ENCODE peak calls at places on chromosome 16, in four cellular contexts. One of them, this sample, is unnamed.

GRCh38 chr16:72434159-72434558 is 262.2 kb upstream of the PMFBP1 start:
- DNase-seq in fibroblast of mammary gland: peak
- DNase-seq in fibroblast of pulmonary artery: peak
- DNase-seq in progenitor cell of endocrine pancreas: no peak
- DNase-seq in this sample: no peak

GRCh38 chr16:83138512-83138911 is 511.7 kb downstream of the CDH13 start:
- DNase-seq in progenitor cell of endocrine pancreas: no peak
- DNase-seq in fibroblast of mammary gland: no peak
- DNase-seq in fibroblast of pulmonary artery: no peak
- DNase-seq in this sample: no peak

GRCh38 chr16:15054357-15055140 is 1.3 kb downstream of the NTAN1 start:
- DNase-seq in fibroblast of mammary gland: peak
- DNase-seq in fibroblast of pulmonary artery: no peak
- DNase-seq in progenitor cell of endocrine pancreas: no peak
- DNase-seq in this sample: no peak

GRCh38 chr16:19295393-19295792 is 9.9 kb downstream of the CLEC19A start:
- DNase-seq in fibroblast of pulmonary artery: no peak
- DNase-seq in progenitor cell of endocrine pancreas: no peak
- DNase-seq in fibroblast of mammary gland: no peak
- DNase-seq in this sample: no peak

GRCh38 chr16:2610781-2611498 is 71.4 kb upstream of the KCTD5 start:
- DNase-seq in fibroblast of mammary gland: no peak
- DNase-seq in progenitor cell of endocrine pancreas: no peak
- DNase-seq in fibroblast of pulmonary artery: no peak
- DNase-seq in this sample: no peak

GRCh38 chr16:49529646-49530045 is 156.0 kb downstream of the C16orf78 start:
- DNase-seq in progenitor cell of endocrine pancreas: no peak
- DNase-seq in fibroblast of pulmonary artery: no peak
- DNase-seq in fibroblast of mammary gland: no peak
- DNase-seq in this sample: no peak

GRCh38 chr16:79677799-79678525 is 77.4 kb upstream of the MAF start:
- DNase-seq in fibroblast of pulmonary artery: no peak
- DNase-seq in progenitor cell of endocrine pancreas: no peak
- DNase-seq in fibroblast of mammary gland: no peak
- DNase-seq in this sample: no peak

GRCh38 chr16:48441863-48442279 is 56.7 kb upstream of the SIAH1 start:
- DNase-seq in fibroblast of mammary gland: no peak
- DNase-seq in progenitor cell of endocrine pancreas: no peak
- DNase-seq in fibroblast of pulmonary artery: no peak
- DNase-seq in this sample: no peak

GRCh38 chr16:80806957-80807356 is 2.6 kb upstream of the CDYL2 start:
- DNase-seq in fibroblast of pulmonary artery: peak
- DNase-seq in fibroblast of mammary gland: peak
- DNase-seq in progenitor cell of endocrine pancreas: no peak
- DNase-seq in this sample: no peak

GRCh38 chr16:65409505-65409904 is 287.6 kb upstream of the CDH11 start:
- DNase-seq in progenitor cell of endocrine pancreas: no peak
- DNase-seq in fibroblast of pulmonary artery: no peak
- DNase-seq in fibroblast of mammary gland: peak
- DNase-seq in this sample: no peak

GRCh38 chr16:71214771-71215381 is 15.6 kb downstream of the HYDIN start:
- DNase-seq in fibroblast of pulmonary artery: peak
- DNase-seq in fibroblast of mammary gland: peak
- DNase-seq in progenitor cell of endocrine pancreas: no peak
- DNase-seq in this sample: no peak

GRCh38 chr16:89873109-89873821 is at the start of gene TCF25:
- DNase-seq in fibroblast of mammary gland: peak
- DNase-seq in fibroblast of pulmonary artery: peak
- DNase-seq in progenitor cell of endocrine pancreas: peak
- DNase-seq in this sample: peak

GRCh38 chr16:50466170-50466569 is 82.0 kb upstream of the NKD1 start:
- DNase-seq in fibroblast of pulmonary artery: no peak
- DNase-seq in progenitor cell of endocrine pancreas: no peak
- DNase-seq in fibroblast of mammary gland: no peak
- DNase-seq in this sample: no peak

GRCh38 chr16:1579214-1579613 is 32.7 kb downstream of the IFT140 start:
- DNase-seq in fibroblast of mammary gland: no peak
- DNase-seq in progenitor cell of endocrine pancreas: no peak
- DNase-seq in fibroblast of pulmonary artery: no peak
- DNase-seq in this sample: no peak

GRCh38 chr16:88536510-88536909 is 33.7 kb upstream of the ZC3H18 start:
- DNase-seq in fibroblast of pulmonary artery: no peak
- DNase-seq in progenitor cell of endocrine pancreas: no peak
- DNase-seq in fibroblast of mammary gland: no peak
- DNase-seq in this sample: no peak

GRCh38 chr16:83137326-83137770 is 510.6 kb downstream of the CDH13 start:
- DNase-seq in fibroblast of mammary gland: peak
- DNase-seq in fibroblast of pulmonary artery: peak
- DNase-seq in progenitor cell of endocrine pancreas: no peak
- DNase-seq in this sample: no peak

GRCh38 chr16:27924411-27925118 is 138.9 kb downstream of the GSG1L start:
- DNase-seq in fibroblast of mammary gland: peak
- DNase-seq in progenitor cell of endocrine pancreas: no peak
- DNase-seq in fibroblast of pulmonary artery: peak
- DNase-seq in this sample: no peak

GRCh38 chr16:79089735-79090284 is 510.7 kb downstream of the MAF start:
- DNase-seq in progenitor cell of endocrine pancreas: no peak
- DNase-seq in fibroblast of mammary gland: peak
- DNase-seq in fibroblast of pulmonary artery: no peak
- DNase-seq in this sample: no peak

GRCh38 chr16:25264599-25264998 is 7.0 kb upstream of the ZKSCAN2 start:
- DNase-seq in progenitor cell of endocrine pancreas: no peak
- DNase-seq in fibroblast of mammary gland: no peak
- DNase-seq in fibroblast of pulmonary artery: peak
- DNase-seq in this sample: no peak

GRCh38 chr16:21162661-21163151 is 4.2 kb downstream of the LDAF1 start:
- DNase-seq in fibroblast of pulmonary artery: peak
- DNase-seq in fibroblast of mammary gland: peak
- DNase-seq in progenitor cell of endocrine pancreas: no peak
- DNase-seq in this sample: no peak

GRCh38 chr16:1831537-1832075 is 4.6 kb downstream of the FAHD1 start:
- DNase-seq in progenitor cell of endocrine pancreas: no peak
- DNase-seq in fibroblast of pulmonary artery: no peak
- DNase-seq in fibroblast of mammary gland: no peak
- DNase-seq in this sample: no peak

GRCh38 chr16:85606920-85607319 is 6.2 kb upstream of the GSE1 start:
- DNase-seq in fibroblast of pulmonary artery: no peak
- DNase-seq in fibroblast of mammary gland: no peak
- DNase-seq in progenitor cell of endocrine pancreas: no peak
- DNase-seq in this sample: no peak

GRCh38 chr16:68085259-68086071 is at the start of gene NFATC3:
- DNase-seq in progenitor cell of endocrine pancreas: peak
- DNase-seq in fibroblast of pulmonary artery: peak
- DNase-seq in fibroblast of mammary gland: peak
- DNase-seq in this sample: peak

GRCh38 chr16:68082596-68083238 is 2.5 kb upstream of the NFATC3 start:
- DNase-seq in fibroblast of pulmonary artery: no peak
- DNase-seq in fibroblast of mammary gland: no peak
- DNase-seq in progenitor cell of endocrine pancreas: no peak
- DNase-seq in this sample: no peak

GRCh38 chr16:68084504-68085258 is 489 bp upstream of the NFATC3 start:
- DNase-seq in progenitor cell of endocrine pancreas: peak
- DNase-seq in fibroblast of pulmonary artery: peak
- DNase-seq in fibroblast of mammary gland: peak
- DNase-seq in this sample: peak

GRCh38 chr16:68083239-68083781 is 1.9 kb upstream of the NFATC3 start:
- DNase-seq in progenitor cell of endocrine pancreas: no peak
- DNase-seq in fibroblast of mammary gland: no peak
- DNase-seq in fibroblast of pulmonary artery: no peak
- DNase-seq in this sample: no peak

DNA sequence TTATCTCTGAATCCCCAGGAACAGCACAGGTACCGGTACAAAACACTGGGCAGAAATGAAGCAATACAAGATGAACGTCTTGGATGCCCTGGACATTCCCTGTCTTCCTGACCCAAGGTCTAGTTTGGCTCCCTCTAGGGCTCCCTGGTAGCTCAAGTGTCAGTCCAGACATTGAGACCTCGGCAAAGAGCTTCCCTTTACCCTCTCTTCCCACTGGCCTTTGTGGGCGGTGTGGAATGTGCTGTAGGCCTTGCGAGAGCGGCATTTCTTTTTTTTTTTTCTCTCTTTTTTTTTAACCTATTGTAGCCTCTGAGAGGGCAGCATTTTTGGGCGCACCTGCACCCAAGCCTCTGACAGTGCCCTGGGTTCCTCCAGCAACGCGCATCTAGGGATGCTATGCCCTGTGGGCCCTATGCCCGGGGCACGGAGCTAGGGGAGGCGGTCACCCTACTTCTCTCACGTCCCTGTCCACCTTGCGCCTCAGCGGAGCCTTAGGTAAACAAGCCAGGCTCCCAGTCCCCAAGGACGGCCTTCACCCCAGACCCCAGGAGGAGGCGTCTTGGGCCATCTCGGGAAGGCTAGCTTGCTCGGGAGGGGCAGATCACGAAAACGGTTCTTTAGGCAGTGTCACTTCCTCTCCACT is 1.2 kb upstream of the NFATC3 start:
- DNase-seq in progenitor cell of endocrine pancreas: no peak
- DNase-seq in fibroblast of pulmonary artery: no peak
- DNase-seq in fibroblast of mammary gland: peak
- DNase-seq in this sample: no peak
- TF ChIP-seq CTCF in progenitor cell of endocrine pancreas: no peak
- TF ChIP-seq CTCF in fibroblast of pulmonary artery: no peak
- TF ChIP-seq CTCF in fibroblast of mammary gland: peak
- TF ChIP-seq CTCF in this sample: no peak

GRCh38 chr16:35195173-35195863 is 1735.9 kb downstream of the TP53TG3F start:
- DNase-seq in progenitor cell of endocrine pancreas: no peak
- DNase-seq in fibroblast of pulmonary artery: no peak
- DNase-seq in fibroblast of mammary gland: no peak
- DNase-seq in this sample: no peak
- TF ChIP-seq CTCF in progenitor cell of endocrine pancreas: no peak
- TF ChIP-seq CTCF in fibroblast of pulmonary artery: no peak
- TF ChIP-seq CTCF in fibroblast of mammary gland: no peak
- TF ChIP-seq CTCF in this sample: no peak

GRCh38 chr16:4183258-4184037 is 58.4 kb downstream of the SRL start:
- DNase-seq in progenitor cell of endocrine pancreas: peak
- DNase-seq in fibroblast of pulmonary artery: peak
- DNase-seq in fibroblast of mammary gland: peak
- DNase-seq in this sample: peak
- TF ChIP-seq CTCF in progenitor cell of endocrine pancreas: no peak
- TF ChIP-seq CTCF in fibroblast of pulmonary artery: no peak
- TF ChIP-seq CTCF in fibroblast of mammary gland: no peak
- TF ChIP-seq CTCF in this sample: no peak

GRCh38 chr16:75618782-75619181 is 4.3 kb downstream of the ADAT1 start:
- DNase-seq in progenitor cell of endocrine pancreas: no peak
- DNase-seq in fibroblast of mammary gland: no peak
- DNase-seq in fibroblast of pulmonary artery: no peak
- DNase-seq in this sample: no peak

GRCh38 chr16:75624921-75625334 is 1.8 kb upstream of the ADAT1 start:
- DNase-seq in fibroblast of mammary gland: peak
- DNase-seq in fibroblast of pulmonary artery: peak
- DNase-seq in progenitor cell of endocrine pancreas: no peak
- DNase-seq in this sample: no peak

GRCh38 chr16:75622762-75623605 is at the start of gene ADAT1:
- DNase-seq in fibroblast of pulmonary artery: peak
- DNase-seq in fibroblast of mammary gland: peak
- DNase-seq in progenitor cell of endocrine pancreas: peak
- DNase-seq in this sample: peak

GRCh38 chr16:75620326-75621169 is 2.5 kb downstream of the ADAT1 start:
- DNase-seq in fibroblast of mammary gland: no peak
- DNase-seq in progenitor cell of endocrine pancreas: no peak
- DNase-seq in fibroblast of pulmonary artery: no peak
- DNase-seq in this sample: no peak

DNA sequence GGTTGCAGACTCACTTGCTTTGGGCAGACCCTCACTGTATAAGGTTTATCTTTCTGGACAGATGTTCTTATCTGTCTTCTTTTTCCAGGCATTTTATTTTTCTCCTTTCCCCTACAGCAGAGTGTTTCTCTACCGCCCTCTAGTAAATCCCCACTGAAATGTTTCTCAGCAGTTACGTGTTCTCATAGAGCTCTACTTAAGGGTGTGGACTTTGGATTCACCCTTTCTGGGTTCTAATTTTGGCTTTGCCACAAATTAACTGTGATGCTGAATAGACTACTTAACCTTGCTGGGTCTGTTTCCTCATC is 2.0 kb downstream of the ADAT1 start:
- DNase-seq in progenitor cell of endocrine pancreas: no peak
- DNase-seq in fibroblast of pulmonary artery: peak
- DNase-seq in fibroblast of mammary gland: peak
- DNase-seq in this sample: no peak
- TF ChIP-seq CTCF in progenitor cell of endocrine pancreas: peak
- TF ChIP-seq CTCF in fibroblast of pulmonary artery: peak
- TF ChIP-seq CTCF in fibroblast of mammary gland: peak
- TF ChIP-seq CTCF in this sample: no peak

GRCh38 chr16:56199164-56199563 is 7.9 kb downstream of the GNAO1 start:
- DNase-seq in fibroblast of mammary gland: no peak
- DNase-seq in progenitor cell of endocrine pancreas: no peak
- DNase-seq in fibroblast of pulmonary artery: no peak
- DNase-seq in this sample: no peak

GRCh38 chr16:56201030-56201429 is 9.7 kb downstream of the GNAO1 start:
- DNase-seq in progenitor cell of endocrine pancreas: no peak
- DNase-seq in fibroblast of mammary gland: no peak
- DNase-seq in fibroblast of pulmonary artery: no peak
- DNase-seq in this sample: no peak

GRCh38 chr16:56204836-56205235 is 13.5 kb downstream of the GNAO1 start:
- DNase-seq in progenitor cell of endocrine pancreas: no peak
- DNase-seq in fibroblast of mammary gland: no peak
- DNase-seq in fibroblast of pulmonary artery: no peak
- DNase-seq in this sample: no peak

GRCh38 chr16:56202036-56202435 is 10.7 kb downstream of the GNAO1 start:
- DNase-seq in progenitor cell of endocrine pancreas: no peak
- DNase-seq in fibroblast of mammary gland: no peak
- DNase-seq in fibroblast of pulmonary artery: no peak
- DNase-seq in this sample: no peak

GRCh38 chr16:56203052-56203451 is 11.8 kb downstream of the GNAO1 start:
- DNase-seq in fibroblast of pulmonary artery: no peak
- DNase-seq in fibroblast of mammary gland: peak
- DNase-seq in progenitor cell of endocrine pancreas: no peak
- DNase-seq in this sample: no peak
- TF ChIP-seq CTCF in fibroblast of pulmonary artery: peak
- TF ChIP-seq CTCF in fibroblast of mammary gland: peak
- TF ChIP-seq CTCF in progenitor cell of endocrine pancreas: peak
- TF ChIP-seq CTCF in this sample: no peak

DNA sequence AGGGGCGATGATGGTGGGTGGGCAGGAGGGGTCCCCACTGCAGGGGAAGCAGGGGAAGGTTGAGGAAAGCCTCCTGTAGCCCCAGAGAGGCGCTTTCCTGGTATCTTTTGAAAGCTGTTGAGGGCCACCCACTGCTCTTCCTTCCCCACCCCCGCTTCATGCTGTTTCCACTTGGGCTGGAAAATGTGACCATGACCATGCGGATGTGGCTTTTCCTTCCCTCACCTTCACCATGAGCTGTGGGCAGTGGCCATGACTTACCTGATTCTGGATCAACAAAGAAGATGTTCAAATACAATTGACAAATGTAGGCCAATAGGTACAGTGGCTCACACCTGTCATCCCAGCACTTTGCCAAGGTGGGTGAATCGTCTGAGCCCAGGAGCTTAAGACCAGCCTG is 13.8 kb downstream of the MVP start:
- DNase-seq in progenitor cell of endocrine pancreas: no peak
- DNase-seq in fibroblast of mammary gland: no peak
- DNase-seq in fibroblast of pulmonary artery: no peak
- DNase-seq in this sample: no peak
- TF ChIP-seq CTCF in progenitor cell of endocrine pancreas: no peak
- TF ChIP-seq CTCF in fibroblast of mammary gland: no peak
- TF ChIP-seq CTCF in fibroblast of pulmonary artery: no peak
- TF ChIP-seq CTCF in this sample: no peak